ENCODE peak calls at places on chromosomes 5 and 9, in eight cellular contexts. C, I, P, V, T, Y, B and X are unnamed samples.

GRCh38 chr9:129266536-129266935 is 88.5 kb upstream of the IER5L start:
- DNase-seq in Y (no peak), T (no peak), I (no peak), P (no peak), B (no peak), C (no peak), V (no peak), X (no peak)

GRCh38 chr9:25517701-25518100 is 160.5 kb downstream of the TUSC1 start:
- DNase-seq in C (no peak), I (no peak), V (no peak), B (no peak), P (no peak), Y (no peak), T (no peak), X (no peak)

GRCh38 chr5:54534306-54534705 is 16.7 kb downstream of the SNX18 start:
- DNase-seq in T (no peak), P (no peak), I (no peak), Y (no peak), B (no peak), C (no peak), V (no peak), X (no peak)

GRCh38 chr9:5566054-5566618 is 55.8 kb downstream of the PDCD1LG2 start:
- DNase-seq in C (no peak), Y (no peak), B (no peak), T (peak; percentile 79), P (no peak), V (no peak), I (no peak), X (no peak)

GRCh38 chr5:87210743-87211142 is 56.9 kb upstream of the RASA1 start:
- DNase-seq in Y (no peak), V (no peak), P (peak; percentile 59), C (no peak), T (no peak), B (no peak), I (no peak), X (no peak)

GRCh38 chr9:33289501-33289900 is 815 bp upstream of the NFX1 start:
- DNase-seq in B (no peak), V (no peak), I (no peak), Y (peak; percentile 50), P (no peak), T (no peak), C (peak; percentile 29), X (peak; percentile 21)

GRCh38 chr9:101448680-101449070 is 13.1 kb upstream of the ALDOB start:
- DNase-seq in V (no peak), C (no peak), Y (no peak), I (no peak), B (no peak), T (no peak), P (no peak), X (no peak)

GRCh38 chr5:141513627-141514329 is 24.9 kb downstream of the PCDHGC5 start:
- DNase-seq in Y (peak; percentile 84), I (peak; percentile 48), B (peak; percentile 84), V (peak; percentile 74), C (peak; percentile 92), P (peak; percentile 63), T (no peak), X (peak; percentile 39)

GRCh38 chr9:81754245-81754644 is 64.9 kb upstream of the TLE1 start:
- DNase-seq in V (no peak), I (no peak), T (peak; percentile 59), C (no peak), B (no peak), P (no peak), Y (no peak), X (no peak)

GRCh38 chr5:77210091-77211012 is at the start of gene PDE8B:
- DNase-seq in Y (no peak), B (no peak), I (no peak), P (no peak), V (peak; percentile 23), C (no peak), T (no peak), X (no peak)

GRCh38 chr5:97044057-97044456 is 98.4 kb downstream of the LIX1 start:
- DNase-seq in P (no peak), V (peak; percentile 59), I (no peak), B (no peak), C (peak; percentile 8), Y (no peak), T (no peak), X (no peak)

DNA sequence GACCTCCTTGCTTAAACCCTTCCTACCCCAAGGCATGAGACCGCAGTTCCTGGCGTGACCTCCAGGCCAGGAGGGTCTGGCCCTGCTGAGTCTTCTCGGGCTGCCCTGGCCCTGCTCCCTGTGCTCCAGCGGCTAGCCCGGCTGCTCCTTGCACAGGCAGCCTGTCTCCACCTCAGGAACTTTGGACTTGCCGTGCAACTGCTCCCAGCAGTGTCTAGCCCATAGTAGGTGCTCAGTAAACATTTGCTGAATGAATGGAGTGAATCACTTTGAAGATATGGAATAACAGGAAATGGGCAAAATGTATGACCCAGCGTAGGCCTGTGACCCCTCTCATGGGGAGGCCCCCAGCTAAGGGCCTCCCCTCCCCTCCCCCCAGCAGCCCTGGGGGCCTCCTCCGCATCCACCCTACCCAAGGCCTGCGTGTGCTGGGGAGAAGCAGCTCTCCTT is 127.1 kb downstream of the ZNF354C start:
- DNase-seq in T (no peak), B (no peak), I (no peak), P (no peak), C (no peak), Y (peak; percentile 11), V (no peak), X (no peak)
- TF ChIP-seq CTCF in T (no peak), B (no peak), I (no peak), P (no peak), C (peak; percentile 35), Y (no peak), V (peak; percentile 29), X (no peak)

GRCh38 chr9:87255437-87256155 is 242.1 kb upstream of the DAPK1 start:
- DNase-seq in V (peak; percentile 7), C (peak; percentile 96), P (no peak), I (no peak), T (no peak), B (no peak), Y (no peak), X (no peak)

GRCh38 chr9:87249029-87249428 is 248.6 kb upstream of the DAPK1 start:
- DNase-seq in I (no peak), B (no peak), T (no peak), C (no peak), Y (no peak), P (peak; percentile 67), V (peak; percentile 3), X (no peak)

GRCh38 chr9:87245271-87245670 is 252.4 kb upstream of the DAPK1 start:
- DNase-seq in Y (no peak), T (no peak), V (no peak), C (no peak), P (no peak), I (no peak), B (no peak), X (no peak)

DNA sequence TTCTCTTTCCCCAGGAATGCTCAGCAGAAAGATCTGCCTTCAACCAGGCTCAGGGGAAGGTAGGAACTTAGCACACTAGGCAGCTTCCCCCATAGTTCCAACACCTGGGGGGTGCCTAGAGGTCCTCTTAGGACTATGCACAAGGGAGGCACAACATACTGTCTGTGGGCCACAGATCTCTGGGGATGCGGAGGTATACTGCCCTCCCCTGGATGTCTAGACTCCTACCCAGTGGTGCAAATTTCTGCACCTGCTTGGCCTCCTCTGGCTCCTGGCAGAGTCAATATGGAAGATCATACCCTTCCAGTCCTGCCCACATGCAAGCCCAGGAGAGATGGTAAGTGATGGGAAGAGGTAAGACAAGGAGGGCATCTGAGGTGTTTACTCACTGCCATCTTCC is 247.5 kb upstream of the DAPK1 start:
- DNase-seq in I (no peak), T (no peak), Y (no peak), C (no peak), V (no peak), B (no peak), P (no peak), X (no peak)
- TF ChIP-seq CTCF in I (no peak), T (peak; percentile 51), Y (no peak), C (no peak), V (no peak), B (no peak), P (no peak), X (no peak)

DNA sequence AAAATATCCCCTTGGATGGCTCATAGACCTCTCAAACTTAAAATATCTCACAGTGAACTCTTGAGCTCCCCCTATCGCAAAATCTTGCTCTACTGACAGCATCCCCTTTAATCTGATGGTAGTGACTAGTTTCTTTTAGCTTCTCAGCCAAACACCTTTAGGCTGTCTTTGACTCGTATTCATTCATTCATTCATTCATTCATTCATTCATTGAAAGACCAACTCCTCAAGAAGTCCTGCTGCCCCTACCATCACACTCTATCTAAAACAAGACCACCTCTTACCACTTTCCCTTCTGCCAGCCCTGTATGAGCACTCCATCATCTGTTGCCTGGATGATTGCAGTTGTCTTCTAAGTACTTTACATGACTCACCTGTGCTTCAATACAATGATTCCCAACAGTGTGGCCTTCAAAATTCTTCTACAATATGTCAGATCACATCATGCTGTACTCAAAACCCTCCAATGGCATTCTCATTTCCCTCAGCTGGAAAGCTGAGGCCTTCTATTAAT is 46.8 kb downstream of the ITGA2 start:
- DNase-seq in T (no peak), V (no peak), P (peak; percentile 76), C (no peak), I (no peak), B (no peak), Y (no peak), X (no peak)
- TF ChIP-seq CTCF in T (peak; percentile 67), V (peak; percentile 41), P (no peak), C (peak; percentile 42), I (no peak), B (no peak), Y (no peak), X (peak; percentile 15)

GRCh38 chr9:106146066-106146840 is 451.9 kb downstream of the TMEM38B start:
- DNase-seq in B (no peak), P (no peak), V (no peak), T (no peak), Y (no peak), I (no peak), C (no peak), X (no peak)

GRCh38 chr9:106146886-106147285 is 452.5 kb downstream of the TMEM38B start:
- DNase-seq in I (no peak), P (no peak), Y (no peak), V (no peak), B (no peak), T (no peak), C (no peak), X (no peak)

GRCh38 chr9:106149956-106150355 is 455.6 kb downstream of the TMEM38B start:
- DNase-seq in C (no peak), B (no peak), V (no peak), P (no peak), I (no peak), T (no peak), Y (no peak), X (no peak)
- TF ChIP-seq CTCF in C (no peak), B (no peak), V (no peak), P (no peak), I (no peak), T (no peak), Y (no peak), X (no peak)

DNA sequence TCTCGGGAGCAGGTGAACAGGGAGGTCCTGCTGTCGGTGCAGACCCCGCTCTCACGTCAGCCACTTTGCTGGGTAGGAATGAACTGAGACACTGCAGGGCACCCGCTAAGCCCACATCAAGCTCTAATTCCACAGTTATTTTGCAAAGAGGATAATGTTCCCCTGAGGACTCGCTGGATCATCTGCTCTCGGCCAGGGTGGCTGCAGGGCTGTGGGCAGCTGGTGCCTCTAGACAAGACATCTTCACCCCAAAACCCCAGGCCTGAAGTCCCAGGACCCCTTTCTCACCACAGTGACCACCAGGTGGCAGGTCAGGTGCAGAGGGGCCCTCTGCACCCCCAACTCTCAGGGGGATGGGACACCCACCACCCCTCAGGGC is 135.1 kb upstream of the PPP1R26 start:
- DNase-seq in T (no peak), B (peak; percentile 37), Y (no peak), P (no peak), C (no peak), I (no peak), V (no peak), X (no peak)
- TF ChIP-seq CTCF in T (no peak), B (no peak), Y (no peak), P (no peak), C (no peak), I (no peak), V (no peak), X (no peak)